ENCODE peak calls at places on chromosomes 6 and 20, in seven cellular contexts. B, J, W, D, X, K and O are unnamed samples.

GRCh38 chr6:157724960-157725741 is 97.9 kb upstream of the SNX9 start:
- DNase-seq in B (no peak), J (no peak), W (no peak), D (no peak), X (peak), K (no peak), O (no peak)

GRCh38 chr20:46000571-46001145 is 8.1 kb upstream of the MMP9 start:
- DNase-seq in B (no peak), J (no peak), W (no peak), D (no peak), X (no peak), K (no peak), O (no peak)

GRCh38 chr6:36914227-36914794 is 28.6 kb downstream of the C6orf89 start:
- DNase-seq in B (peak), J (no peak), W (peak), D (peak), X (no peak), K (no peak), O (no peak)

GRCh38 chr6:105484238-105485161 is 81.6 kb upstream of the PREP start:
- DNase-seq in B (peak), J (no peak), W (peak), D (no peak), X (no peak), K (no peak), O (no peak)

GRCh38 chr6:153126218-153126617 is 4.9 kb downstream of the RGS17 start:
- DNase-seq in B (no peak), J (no peak), W (no peak), D (no peak), X (no peak), K (no peak), O (no peak)

GRCh38 chr6:117448011-117448410 is 22.3 kb upstream of the ROS1 start:
- DNase-seq in B (no peak), J (no peak), W (no peak), D (no peak), X (no peak), K (no peak), O (no peak)

GRCh38 chr6:137136065-137136464 is 37.4 kb downstream of the IL22RA2 start:
- DNase-seq in B (no peak), J (no peak), W (no peak), D (no peak), X (no peak), K (no peak), O (no peak)

GRCh38 chr6:25002326-25003066 is 66.7 kb upstream of the RIPOR2 start:
- DNase-seq in B (no peak), J (no peak), W (no peak), D (no peak), X (no peak), K (no peak), O (no peak)

GRCh38 chr6:95365454-95365853 is 211.9 kb upstream of the MANEA start:
- DNase-seq in B (no peak), J (no peak), W (no peak), D (no peak), X (no peak), K (no peak), O (no peak)

GRCh38 chr6:40346241-40346640 is 240.9 kb downstream of the LRFN2 start:
- DNase-seq in B (no peak), J (no peak), W (no peak), D (no peak), X (peak), K (no peak), O (no peak)

GRCh38 chr6:163926642-163927041 is 512.1 kb downstream of the QKI start:
- DNase-seq in B (no peak), J (no peak), W (no peak), D (peak), X (no peak), K (no peak), O (no peak)

GRCh38 chr6:11791354-11792107 is 12.9 kb upstream of the ADTRP start:
- DNase-seq in B (no peak), J (no peak), W (no peak), D (no peak), X (no peak), K (no peak), O (peak)

GRCh38 chr6:39003072-39003471 is 45.5 kb upstream of the GLP1R start:
- DNase-seq in B (no peak), J (no peak), W (no peak), D (no peak), X (no peak), K (no peak), O (no peak)

GRCh38 chr6:121285041-121285440 is 49.2 kb downstream of the TBC1D32 start:
- DNase-seq in B (peak), J (no peak), W (no peak), D (no peak), X (no peak), K (no peak), O (peak)

GRCh38 chr6:41093729-41094128 is 21.0 kb downstream of the NFYA start:
- DNase-seq in B (no peak), J (no peak), W (no peak), D (no peak), X (no peak), K (no peak), O (no peak)

GRCh38 chr6:21997414-21998037 is 299.3 kb downstream of the PRL start:
- DNase-seq in B (no peak), J (no peak), W (no peak), D (no peak), X (no peak), K (no peak), O (peak)

GRCh38 chr20:41395669-41396664 is 29.3 kb upstream of the EMILIN3 start:
- DNase-seq in B (no peak), J (no peak), W (no peak), D (no peak), X (no peak), K (no peak), O (no peak)

GRCh38 chr6:17871169-17871479 is 116.3 kb downstream of the KIF13A start:
- DNase-seq in B (no peak), J (no peak), W (no peak), D (no peak), X (no peak), K (no peak), O (no peak)

GRCh38 chr6:136685540-136686108 is 106.7 kb downstream of the MAP3K5 start:
- DNase-seq in B (no peak), J (no peak), W (peak), D (no peak), X (no peak), K (no peak), O (no peak)

GRCh38 chr6:2674857-2675256 is 75.9 kb downstream of the MYLK4 start:
- DNase-seq in B (no peak), J (no peak), W (no peak), D (no peak), X (no peak), K (no peak), O (no peak)

GRCh38 chr6:141359953-141360352 is 772.8 kb upstream of the GJE1 start:
- DNase-seq in B (no peak), J (no peak), W (no peak), D (peak), X (no peak), K (no peak), O (no peak)

GRCh38 chr6:134724653-134725340 is 225.1 kb downstream of the ALDH8A1 start:
- DNase-seq in B (no peak), J (no peak), W (no peak), D (no peak), X (no peak), K (no peak), O (no peak)

GRCh38 chr6:160349837-160350236 is 1.7 kb downstream of the SLC22A3 start:
- DNase-seq in B (peak), J (no peak), W (no peak), D (no peak), X (no peak), K (no peak), O (no peak)

GRCh38 chr6:87212596-87212995 is 57.2 kb downstream of the ZNF292 start:
- DNase-seq in B (peak), J (no peak), W (no peak), D (no peak), X (no peak), K (no peak), O (no peak)

GRCh38 chr6:142561511-142562265 is 259.9 kb downstream of the ADGRG6 start:
- DNase-seq in B (no peak), J (no peak), W (no peak), D (no peak), X (no peak), K (no peak), O (no peak)

GRCh38 chr6:47151232-47151898 is 109.2 kb upstream of the ADGRF1 start:
- DNase-seq in B (no peak), J (no peak), W (no peak), D (no peak), X (no peak), K (no peak), O (no peak)

GRCh38 chr20:25031241-25031640 is 26.7 kb downstream of the ACSS1 start:
- DNase-seq in B (no peak), J (no peak), W (no peak), D (no peak), X (no peak), K (no peak), O (no peak)

GRCh38 chr20:64080013-64080812 is at the start of gene OPRL1:
- DNase-seq in B (peak), J (peak), W (no peak), D (no peak), X (peak), K (no peak), O (no peak)

GRCh38 chr6:166779381-166779780 is 152.3 kb upstream of the RPS6KA2 start:
- DNase-seq in B (no peak), J (no peak), W (no peak), D (no peak), X (no peak), K (no peak), O (no peak)

GRCh38 chr6:163986313-163986712 is 571.8 kb downstream of the QKI start:
- DNase-seq in B (no peak), J (no peak), W (no peak), D (no peak), X (no peak), K (no peak), O (no peak)

GRCh38 chr6:82094166-82094806 is 153.3 kb downstream of the IBTK start:
- DNase-seq in B (no peak), J (no peak), W (no peak), D (no peak), X (no peak), K (no peak), O (no peak)

GRCh38 chr6:149642829-149643580 is 5.5 kb downstream of the KATNA1 start:
- DNase-seq in B (no peak), J (no peak), W (no peak), D (no peak), X (no peak), K (no peak), O (no peak)

GRCh38 chr6:37059344-37060194 is 54.1 kb downstream of the FGD2 start:
- DNase-seq in B (peak), J (no peak), W (peak), D (peak), X (peak), K (peak), O (peak)

GRCh38 chr20:44572551-44573500 is 9.6 kb upstream of the PKIG start:
- DNase-seq in B (no peak), J (no peak), W (no peak), D (no peak), X (no peak), K (no peak), O (peak)

GRCh38 chr20:25145131-25145530 is 50.4 kb upstream of the ENTPD6 start:
- DNase-seq in B (no peak), J (no peak), W (no peak), D (no peak), X (no peak), K (no peak), O (no peak)

GRCh38 chr6:26086214-26086613 is 1.0 kb upstream of the HFE start:
- DNase-seq in B (peak), J (peak), W (no peak), D (no peak), X (no peak), K (no peak), O (no peak)

GRCh38 chr6:111002350-111002749 is 20.5 kb downstream of the RPF2 start:
- DNase-seq in B (no peak), J (no peak), W (no peak), D (no peak), X (no peak), K (no peak), O (no peak)

GRCh38 chr20:48995599-48995998 is 50.5 kb upstream of the CSE1L start:
- DNase-seq in B (no peak), J (no peak), W (no peak), D (no peak), X (no peak), K (no peak), O (no peak)

GRCh38 chr6:156423829-156424228 is 353.3 kb upstream of the ARID1B start:
- DNase-seq in B (no peak), J (no peak), W (no peak), D (no peak), X (no peak), K (no peak), O (no peak)

GRCh38 chr6:15305909-15306308 is 60.0 kb downstream of the JARID2 start:
- DNase-seq in B (no peak), J (no peak), W (no peak), D (no peak), X (no peak), K (no peak), O (no peak)

GRCh38 chr6:45420909-45421699 is 43.4 kb upstream of the SUPT3H start:
- DNase-seq in B (no peak), J (no peak), W (no peak), D (no peak), X (no peak), K (no peak), O (no peak)

GRCh38 chr6:45420083-45420908 is 42.6 kb upstream of the SUPT3H start:
- DNase-seq in B (peak), J (peak), W (no peak), D (peak), X (no peak), K (peak), O (peak)

GRCh38 chr6:45417461-45417860 is 39.7 kb upstream of the SUPT3H start:
- DNase-seq in B (no peak), J (no peak), W (no peak), D (no peak), X (no peak), K (no peak), O (no peak)

GRCh38 chr6:45421700-45422540 is 44.2 kb upstream of the SUPT3H start:
- DNase-seq in B (peak), J (peak), W (no peak), D (no peak), X (no peak), K (peak), O (peak)

DNA sequence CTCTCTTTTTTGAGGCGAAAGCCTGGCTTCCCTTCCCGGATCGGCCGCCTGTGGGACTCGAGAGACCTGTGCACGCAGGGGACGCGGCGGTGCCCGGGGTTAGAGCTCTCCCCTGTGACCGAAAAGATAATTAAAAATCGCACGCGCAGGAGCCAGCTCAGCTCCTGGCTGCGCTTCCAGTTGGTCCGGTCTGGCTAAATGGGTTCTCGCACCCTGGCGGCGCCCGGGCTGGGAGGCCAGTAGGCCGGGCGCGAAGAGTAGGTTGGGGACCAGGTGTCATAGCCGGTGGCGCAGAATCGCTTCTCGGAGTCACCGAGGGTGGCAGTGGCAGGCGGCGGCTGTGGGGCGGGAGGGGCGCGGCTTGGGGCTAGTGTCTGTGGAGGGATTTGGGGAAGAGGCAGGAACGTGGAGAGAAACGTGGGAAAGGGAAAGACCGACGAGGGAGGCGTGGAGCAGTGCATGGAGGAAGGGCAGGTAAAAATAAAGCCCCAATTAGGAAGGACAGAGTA is 41.9 kb upstream of the SUPT3H start:
- DNase-seq in B (peak), J (peak), W (peak), D (no peak), X (no peak), K (peak), O (no peak)
- H3K4me3 ChIP-seq in B (peak), J (peak), W (peak), D (peak), X (peak), K (peak), O (peak)

GRCh38 chr6:33429745-33430042 is 9.8 kb downstream of the SYNGAP1 start:
- DNase-seq in B (peak), J (no peak), W (no peak), D (no peak), X (no peak), K (no peak), O (no peak)

GRCh38 chr6:33427585-33428218 is 7.8 kb downstream of the SYNGAP1 start:
- DNase-seq in B (peak), J (peak), W (no peak), D (no peak), X (no peak), K (peak), O (no peak)

GRCh38 chr6:33430334-33430733 is 10.5 kb downstream of the SYNGAP1 start:
- DNase-seq in B (peak), J (no peak), W (no peak), D (no peak), X (no peak), K (no peak), O (no peak)

GRCh38 chr6:33428219-33428890 is 8.5 kb downstream of the SYNGAP1 start:
- DNase-seq in B (peak), J (no peak), W (no peak), D (no peak), X (no peak), K (peak), O (no peak)

GRCh38 chr6:33428891-33429744 is 9.3 kb downstream of the SYNGAP1 start:
- DNase-seq in B (no peak), J (no peak), W (no peak), D (no peak), X (no peak), K (peak), O (no peak)
- H3K4me3 ChIP-seq in B (no peak), J (peak), W (no peak), D (no peak), X (no peak), K (no peak), O (peak)

DNA sequence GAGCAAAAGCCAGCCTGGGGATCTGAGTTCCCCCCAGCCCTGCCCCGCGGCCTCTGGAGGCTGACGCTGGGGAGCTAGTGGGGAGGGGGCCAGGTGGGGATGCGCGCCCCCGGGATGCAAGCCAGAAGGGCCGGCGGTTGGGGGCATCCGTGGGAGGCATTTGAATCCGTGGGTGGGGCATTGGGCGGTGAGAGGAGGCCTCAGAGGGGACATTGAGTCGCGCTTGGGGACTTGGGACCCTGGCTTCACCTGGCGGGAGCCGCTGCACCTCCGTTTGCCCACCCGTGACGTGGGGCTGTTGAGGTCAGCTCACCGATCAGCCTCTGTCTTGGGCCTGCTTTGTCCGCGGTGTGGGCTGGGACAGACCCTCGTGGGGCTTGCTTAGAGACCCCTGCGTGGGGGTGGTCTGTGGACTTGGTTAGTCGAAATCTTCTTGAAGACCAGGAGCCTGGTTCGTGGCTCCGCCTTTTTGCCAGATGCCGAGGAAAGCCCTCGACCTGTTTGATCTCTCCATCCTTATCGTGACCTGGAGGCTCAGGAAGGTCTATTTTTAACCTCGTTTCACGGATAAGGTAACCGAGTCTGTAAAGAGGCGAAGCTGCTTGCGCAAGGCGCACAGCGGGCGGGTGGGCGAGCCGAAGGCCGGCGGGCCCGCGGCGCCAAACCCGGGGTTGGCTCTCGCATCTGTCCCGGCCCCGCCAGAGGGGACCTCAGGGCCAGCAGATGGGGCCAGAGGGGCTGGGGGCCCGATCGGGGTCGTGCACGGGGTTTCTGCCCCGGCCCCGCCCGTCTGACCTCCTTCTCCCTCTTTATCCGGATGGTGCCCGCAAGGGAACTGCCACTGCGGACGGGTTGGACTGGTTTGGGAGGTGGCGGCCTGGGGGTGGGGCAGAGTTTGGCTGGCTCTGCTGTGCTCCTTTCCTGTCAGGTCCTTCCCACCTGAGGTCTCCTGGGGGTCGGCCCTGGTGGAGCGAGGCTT is 8.3 kb downstream of the FAM110A start:
- DNase-seq in B (peak), J (no peak), W (no peak), D (no peak), X (no peak), K (peak), O (no peak)
- H3K4me3 ChIP-seq in B (peak), J (peak), W (peak), D (peak), X (peak), K (peak), O (peak)

GRCh38 chr20:31682927-31683326 is 39.7 kb downstream of the BCL2L1 start:
- DNase-seq in B (no peak), J (no peak), W (no peak), D (no peak), X (no peak), K (no peak), O (no peak)
- H3K4me3 ChIP-seq in B (no peak), J (no peak), W (no peak), D (no peak), X (no peak), K (no peak), O (no peak)

GRCh38 chr6:159004592-159004991 is 4.6 kb upstream of the RSPH3 start:
- DNase-seq in B (no peak), J (no peak), W (no peak), D (no peak), X (no peak), K (no peak), O (no peak)

GRCh38 chr6:158999154-158999668 is 791 bp downstream of the RSPH3 start:
- DNase-seq in B (peak), J (no peak), W (no peak), D (no peak), X (no peak), K (no peak), O (no peak)

GRCh38 chr6:158996863-158997262 is 3.1 kb downstream of the RSPH3 start:
- DNase-seq in B (no peak), J (no peak), W (no peak), D (no peak), X (no peak), K (no peak), O (no peak)

GRCh38 chr6:159002432-159003160 is 2.6 kb upstream of the RSPH3 start:
- DNase-seq in B (no peak), J (no peak), W (peak), D (no peak), X (no peak), K (no peak), O (no peak)

DNA sequence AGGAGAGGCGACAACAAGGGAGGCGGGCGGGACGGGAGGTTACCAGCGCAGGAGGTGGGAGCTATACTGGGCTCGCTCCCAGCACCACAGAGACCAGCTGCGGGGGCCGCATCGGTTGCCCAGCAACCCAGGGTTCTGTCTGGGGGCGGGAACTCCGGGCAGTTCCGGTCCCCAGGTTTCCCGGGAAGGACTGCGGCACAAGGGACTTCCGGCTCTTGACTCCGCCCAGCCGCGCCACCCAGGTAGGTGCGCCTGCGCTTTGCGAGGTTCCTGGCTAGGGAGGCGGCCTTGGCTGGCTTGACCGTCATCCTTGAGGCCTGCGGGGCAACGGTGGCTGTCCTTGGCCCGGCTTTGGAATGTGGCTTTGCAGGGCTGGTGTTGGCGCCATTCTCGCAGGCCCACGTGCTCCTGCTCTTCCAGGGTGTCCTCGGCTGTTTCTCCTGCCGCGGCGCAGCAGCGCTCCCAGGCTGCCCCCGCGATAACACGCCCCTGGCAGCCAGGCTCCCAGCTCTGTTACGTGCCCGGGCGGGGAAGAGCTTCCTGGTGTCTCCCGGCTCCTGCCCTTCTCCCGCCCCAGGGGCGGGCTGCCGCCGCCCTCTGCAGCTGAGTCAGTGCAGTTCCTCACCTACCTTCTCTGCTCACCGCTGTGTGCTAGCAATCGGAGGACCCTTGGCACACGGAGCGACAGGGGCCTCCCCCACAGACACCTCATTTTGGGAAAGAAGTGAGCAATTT is at the start of gene RSPH3:
- DNase-seq in B (peak), J (peak), W (peak), D (peak), X (peak), K (peak), O (peak)
- H3K4me3 ChIP-seq in B (peak), J (peak), W (peak), D (peak), X (peak), K (peak), O (peak)